ENCODE peak calls at places on chromosome 22, in six cellular contexts. One of them, this sample, is unnamed.

GRCh38 chr22:22802346-22802970 is 85.2 kb upstream of the IGLL5 start:
- DNase-seq in stomach: no peak
- DNase-seq in endothelial cell of umbilical vein: no peak
- DNase-seq in transverse colon: no peak
- DNase-seq in HepG2: no peak
- DNase-seq in GM12891: no peak
- DNase-seq in this sample: no peak

GRCh38 chr22:27573280-27573711 is 228.3 kb downstream of the MN1 start:
- DNase-seq in stomach: no peak
- DNase-seq in endothelial cell of umbilical vein: no peak
- DNase-seq in transverse colon: no peak
- DNase-seq in HepG2: no peak
- DNase-seq in GM12891: no peak
- DNase-seq in this sample: no peak

GRCh38 chr22:20549232-20549841 is 41.9 kb downstream of the MED15 start:
- DNase-seq in stomach: no peak
- DNase-seq in endothelial cell of umbilical vein: peak
- DNase-seq in transverse colon: no peak
- DNase-seq in HepG2: no peak
- DNase-seq in GM12891: no peak
- DNase-seq in this sample: no peak

GRCh38 chr22:44665115-44665514 is 36.9 kb upstream of the PRR5 start:
- DNase-seq in stomach: no peak
- DNase-seq in endothelial cell of umbilical vein: no peak
- DNase-seq in transverse colon: peak
- DNase-seq in HepG2: no peak
- DNase-seq in GM12891: no peak
- DNase-seq in this sample: no peak

GRCh38 chr22:27336151-27337090 is 465.1 kb downstream of the MN1 start:
- DNase-seq in stomach: no peak
- DNase-seq in endothelial cell of umbilical vein: no peak
- DNase-seq in transverse colon: no peak
- DNase-seq in HepG2: no peak
- DNase-seq in GM12891: no peak
- DNase-seq in this sample: no peak

GRCh38 chr22:21972806-21973205 is 9.8 kb downstream of the TOP3B start:
- DNase-seq in stomach: no peak
- DNase-seq in endothelial cell of umbilical vein: no peak
- DNase-seq in transverse colon: no peak
- DNase-seq in HepG2: no peak
- DNase-seq in GM12891: no peak
- DNase-seq in this sample: no peak

GRCh38 chr22:44404341-44405020 is 91.7 kb upstream of the SHISAL1 start:
- DNase-seq in stomach: no peak
- DNase-seq in endothelial cell of umbilical vein: no peak
- DNase-seq in transverse colon: no peak
- DNase-seq in HepG2: no peak
- DNase-seq in GM12891: no peak
- DNase-seq in this sample: no peak

GRCh38 chr22:16970446-16970845 is 37.6 kb downstream of the GAB4 start:
- DNase-seq in stomach: no peak
- DNase-seq in endothelial cell of umbilical vein: no peak
- DNase-seq in transverse colon: no peak
- DNase-seq in HepG2: no peak
- DNase-seq in GM12891: no peak
- DNase-seq in this sample: no peak

GRCh38 chr22:43388420-43388851 is 23.4 kb upstream of the MPPED1 start:
- DNase-seq in stomach: peak
- DNase-seq in endothelial cell of umbilical vein: peak
- DNase-seq in transverse colon: peak
- DNase-seq in HepG2: peak
- DNase-seq in GM12891: peak
- DNase-seq in this sample: peak

GRCh38 chr22:47659467-47660302 is 897.2 kb downstream of the TBC1D22A start:
- DNase-seq in stomach: no peak
- DNase-seq in endothelial cell of umbilical vein: no peak
- DNase-seq in transverse colon: no peak
- DNase-seq in HepG2: no peak
- DNase-seq in GM12891: no peak
- DNase-seq in this sample: no peak

GRCh38 chr22:44801476-44801875 is 49.1 kb downstream of the ARHGAP8 start:
- DNase-seq in stomach: no peak
- DNase-seq in endothelial cell of umbilical vein: no peak
- DNase-seq in transverse colon: no peak
- DNase-seq in HepG2: no peak
- DNase-seq in GM12891: no peak
- DNase-seq in this sample: no peak

GRCh38 chr22:19357270-19358105 is 66.0 kb upstream of the CLTCL1 start:
- DNase-seq in stomach: no peak
- DNase-seq in endothelial cell of umbilical vein: no peak
- DNase-seq in transverse colon: no peak
- DNase-seq in HepG2: no peak
- DNase-seq in GM12891: no peak
- DNase-seq in this sample: no peak

GRCh38 chr22:24063361-24063760 is 52.3 kb downstream of the CABIN1 start:
- DNase-seq in stomach: no peak
- DNase-seq in endothelial cell of umbilical vein: no peak
- DNase-seq in transverse colon: no peak
- DNase-seq in HepG2: no peak
- DNase-seq in GM12891: no peak
- DNase-seq in this sample: no peak

GRCh38 chr22:21587803-21588611 is 20.5 kb downstream of the UBE2L3 start:
- DNase-seq in stomach: no peak
- DNase-seq in endothelial cell of umbilical vein: no peak
- DNase-seq in transverse colon: peak
- DNase-seq in HepG2: no peak
- DNase-seq in GM12891: peak
- DNase-seq in this sample: peak

GRCh38 chr22:27603823-27604190 is 197.7 kb downstream of the MN1 start:
- DNase-seq in stomach: no peak
- DNase-seq in endothelial cell of umbilical vein: peak
- DNase-seq in transverse colon: no peak
- DNase-seq in HepG2: no peak
- DNase-seq in GM12891: no peak
- DNase-seq in this sample: no peak

GRCh38 chr22:23246982-23247766 is 66.9 kb downstream of the BCR start:
- DNase-seq in stomach: no peak
- DNase-seq in endothelial cell of umbilical vein: no peak
- DNase-seq in transverse colon: no peak
- DNase-seq in HepG2: peak
- DNase-seq in GM12891: no peak
- DNase-seq in this sample: no peak

GRCh38 chr22:29268511-29269229 is 602 bp downstream of the EWSR1 start:
- DNase-seq in stomach: peak
- DNase-seq in endothelial cell of umbilical vein: peak
- DNase-seq in transverse colon: peak
- DNase-seq in HepG2: peak
- DNase-seq in GM12891: no peak
- DNase-seq in this sample: no peak

GRCh38 chr22:18000441-18001039 is 23.8 kb downstream of the MICAL3 start:
- DNase-seq in stomach: no peak
- DNase-seq in endothelial cell of umbilical vein: peak
- DNase-seq in transverse colon: peak
- DNase-seq in HepG2: no peak
- DNase-seq in GM12891: no peak
- DNase-seq in this sample: no peak

GRCh38 chr22:17997456-17997855 is 26.9 kb downstream of the MICAL3 start:
- DNase-seq in stomach: no peak
- DNase-seq in endothelial cell of umbilical vein: no peak
- DNase-seq in transverse colon: no peak
- DNase-seq in HepG2: no peak
- DNase-seq in GM12891: no peak
- DNase-seq in this sample: no peak

GRCh38 chr22:17998913-17999312 is 25.4 kb downstream of the MICAL3 start:
- DNase-seq in stomach: no peak
- DNase-seq in endothelial cell of umbilical vein: no peak
- DNase-seq in transverse colon: no peak
- DNase-seq in HepG2: no peak
- DNase-seq in GM12891: no peak
- DNase-seq in this sample: no peak

GRCh38 chr22:17999851-18000250 is 24.5 kb downstream of the MICAL3 start:
- DNase-seq in stomach: no peak
- DNase-seq in endothelial cell of umbilical vein: no peak
- DNase-seq in transverse colon: no peak
- DNase-seq in HepG2: no peak
- DNase-seq in GM12891: no peak
- DNase-seq in this sample: no peak

DNA sequence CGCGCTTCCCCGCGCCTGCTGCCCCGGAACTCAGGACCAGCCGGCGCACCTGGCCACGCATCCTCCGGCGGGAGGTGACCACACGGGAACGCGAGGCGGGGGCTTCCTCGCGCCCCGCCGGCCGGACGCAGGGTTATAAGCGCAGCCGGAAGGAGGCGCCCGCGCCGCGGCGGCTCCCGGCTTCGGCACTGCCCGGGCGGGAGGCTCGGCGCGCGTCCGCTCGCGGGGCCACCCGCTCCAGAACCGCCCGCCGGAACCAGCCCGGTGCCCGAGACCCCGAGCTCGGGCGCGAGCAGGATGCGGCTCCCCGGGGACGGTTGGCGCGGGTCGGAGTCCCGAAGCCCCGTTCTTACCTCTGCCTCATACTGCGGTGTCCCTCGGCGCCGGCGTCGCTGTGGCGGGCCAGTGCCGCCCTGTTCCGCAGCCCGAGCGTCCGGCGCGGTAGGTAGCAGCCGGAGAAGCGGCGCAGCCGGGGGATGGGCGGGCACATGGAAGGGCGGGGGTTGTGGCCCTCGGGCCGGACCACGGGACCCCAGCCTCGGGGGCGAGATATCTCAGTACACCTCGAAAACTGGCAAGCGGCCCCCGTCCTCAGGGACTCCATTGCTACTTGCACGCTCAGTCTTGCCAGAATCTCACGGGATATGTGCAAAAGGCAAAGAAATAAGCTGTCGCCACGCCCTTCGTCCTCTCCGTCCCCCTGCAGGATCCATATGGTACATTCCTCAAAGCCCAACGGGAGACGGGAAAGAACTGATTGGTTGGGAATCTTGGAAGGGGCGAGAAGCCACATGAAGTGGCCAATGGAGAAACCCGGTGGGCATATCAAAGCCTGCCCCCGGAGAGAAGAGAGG is 23.1 kb downstream of the MICAL3 start:
- DNase-seq in stomach: peak
- DNase-seq in endothelial cell of umbilical vein: peak
- DNase-seq in transverse colon: peak
- DNase-seq in HepG2: peak
- DNase-seq in GM12891: peak
- DNase-seq in this sample: peak
- TF ChIP-seq POLR2A in stomach: no peak
- TF ChIP-seq POLR2A in endothelial cell of umbilical vein: peak
- TF ChIP-seq POLR2A in transverse colon: peak
- TF ChIP-seq POLR2A in HepG2: peak
- TF ChIP-seq POLR2A in GM12891: peak
- TF ChIP-seq POLR2A in this sample: peak

DNA sequence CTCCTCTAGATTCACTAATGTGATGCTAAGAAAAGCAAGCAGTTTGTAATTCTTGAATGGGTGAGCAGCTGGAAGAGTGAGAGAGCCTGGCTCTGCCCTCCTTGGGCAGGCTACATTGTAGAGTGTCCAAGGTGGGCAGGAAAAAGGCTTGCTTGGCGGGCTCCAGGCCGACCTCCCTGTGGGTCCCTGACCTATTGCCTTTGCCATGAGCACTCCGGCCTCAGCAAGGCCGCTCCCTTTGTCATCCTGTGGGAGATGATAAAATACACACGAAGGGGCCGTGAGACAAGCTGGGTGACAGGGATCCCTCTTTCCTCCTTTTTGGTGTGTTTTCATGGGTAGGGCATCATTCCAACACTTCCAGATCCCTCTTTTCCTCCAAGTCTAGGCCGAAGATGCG is 41.8 kb downstream of the TIMP3 start:
- DNase-seq in stomach: no peak
- DNase-seq in endothelial cell of umbilical vein: no peak
- DNase-seq in transverse colon: no peak
- DNase-seq in HepG2: no peak
- DNase-seq in GM12891: no peak
- DNase-seq in this sample: no peak
- TF ChIP-seq POLR2AphosphoS5 in stomach: no peak
- TF ChIP-seq POLR2AphosphoS5 in endothelial cell of umbilical vein: no peak
- TF ChIP-seq POLR2AphosphoS5 in transverse colon: no peak
- TF ChIP-seq POLR2AphosphoS5 in HepG2: no peak
- TF ChIP-seq POLR2AphosphoS5 in GM12891: no peak
- TF ChIP-seq POLR2AphosphoS5 in this sample: no peak

DNA sequence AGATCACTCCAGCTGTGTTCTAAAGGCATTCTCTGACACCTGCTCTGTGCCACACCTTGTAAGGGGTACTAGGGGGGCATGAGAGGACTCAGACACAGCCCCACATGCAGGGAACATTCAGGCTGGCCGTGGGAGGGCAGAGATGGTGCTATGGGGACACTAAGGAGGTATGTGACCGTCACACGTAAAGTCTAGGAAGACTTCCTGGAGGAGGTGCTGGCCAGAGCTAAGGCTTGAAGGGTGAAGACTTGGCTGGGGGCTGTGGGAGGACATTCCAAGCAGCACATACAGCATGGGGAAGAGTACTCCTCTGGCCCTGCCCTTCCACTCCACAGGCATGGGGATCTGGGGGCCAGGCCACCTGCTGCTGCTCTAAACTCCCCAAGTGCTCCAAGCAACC is 48.5 kb upstream of the TCF20 start:
- DNase-seq in stomach: no peak
- DNase-seq in endothelial cell of umbilical vein: no peak
- DNase-seq in transverse colon: no peak
- DNase-seq in HepG2: no peak
- DNase-seq in GM12891: no peak
- DNase-seq in this sample: no peak
- TF ChIP-seq POLR2A in stomach: no peak
- TF ChIP-seq POLR2A in endothelial cell of umbilical vein: no peak
- TF ChIP-seq POLR2A in transverse colon: no peak
- TF ChIP-seq POLR2A in HepG2: no peak
- TF ChIP-seq POLR2A in GM12891: no peak
- TF ChIP-seq POLR2A in this sample: no peak

DNA sequence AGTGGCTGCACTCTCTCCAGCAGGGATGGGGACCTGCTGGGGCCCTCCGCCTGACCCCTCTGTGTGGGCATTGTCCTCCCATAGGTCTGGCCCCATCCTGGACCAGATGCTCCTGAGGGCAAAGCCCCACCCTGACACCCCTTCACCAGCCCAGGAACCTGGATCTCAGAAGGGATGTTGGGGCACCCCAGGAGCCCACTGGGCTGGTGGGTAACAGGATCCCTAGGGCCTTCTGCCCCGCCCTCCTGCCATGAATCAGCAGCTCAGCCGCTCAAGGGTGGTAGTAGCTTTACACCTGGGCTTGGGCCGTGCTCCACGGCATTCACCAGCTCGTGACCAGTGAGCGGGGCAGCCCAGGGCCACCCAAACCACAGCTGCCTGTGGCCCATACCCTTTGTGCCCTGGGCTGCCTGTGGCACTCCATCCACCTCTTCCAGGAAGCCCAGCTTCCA is 1.0 kb upstream of the MAPK12 start:
- DNase-seq in stomach: no peak
- DNase-seq in endothelial cell of umbilical vein: no peak
- DNase-seq in transverse colon: no peak
- DNase-seq in HepG2: peak
- DNase-seq in GM12891: no peak
- DNase-seq in this sample: no peak
- TF ChIP-seq POLR2AphosphoS5 in stomach: no peak
- TF ChIP-seq POLR2AphosphoS5 in endothelial cell of umbilical vein: no peak
- TF ChIP-seq POLR2AphosphoS5 in transverse colon: no peak
- TF ChIP-seq POLR2AphosphoS5 in HepG2: no peak
- TF ChIP-seq POLR2AphosphoS5 in GM12891: no peak
- TF ChIP-seq POLR2AphosphoS5 in this sample: no peak

This sample was measured in GM12892.